ENCODE peak calls at places on chromosomes 4 and X, in seven cellular contexts. One of them, this sample, is unnamed.

GRCh38 chrX:38312436-38312835 is 14.9 kb downstream of the RPGR start:
- DNase-seq in tibial artery: no peak
- DNase-seq in transverse colon: no peak
- DNase-seq in neuronal stem cell: no peak
- DNase-seq in kidney epithelial cell: peak; percentile 25
- DNase-seq in ovary: no peak
- DNase-seq in Peyer's patch: no peak
- DNase-seq in this sample: no peak

GRCh38 chrX:131985526-131986049 is 37.5 kb upstream of the STK26 start:
- DNase-seq in kidney epithelial cell: no peak
- DNase-seq in transverse colon: no peak
- DNase-seq in neuronal stem cell: no peak
- DNase-seq in Peyer's patch: no peak
- DNase-seq in tibial artery: no peak
- DNase-seq in ovary: no peak
- DNase-seq in this sample: no peak

GRCh38 chr4:170088686-170089085 is 1.1 kb downstream of the AADAT start:
- DNase-seq in kidney epithelial cell: no peak
- DNase-seq in ovary: no peak
- DNase-seq in neuronal stem cell: no peak
- DNase-seq in tibial artery: no peak
- DNase-seq in transverse colon: no peak
- DNase-seq in Peyer's patch: no peak
- DNase-seq in this sample: no peak

GRCh38 chr4:168183717-168184571 is 91.6 kb downstream of the ANXA10 start:
- DNase-seq in tibial artery: no peak
- DNase-seq in neuronal stem cell: peak; percentile 17
- DNase-seq in ovary: no peak
- DNase-seq in transverse colon: no peak
- DNase-seq in Peyer's patch: no peak
- DNase-seq in kidney epithelial cell: no peak
- DNase-seq in this sample: no peak

GRCh38 chr4:136934601-136935000 is 597.7 kb downstream of the PCDH18 start:
- DNase-seq in neuronal stem cell: no peak
- DNase-seq in ovary: no peak
- DNase-seq in tibial artery: no peak
- DNase-seq in Peyer's patch: no peak
- DNase-seq in kidney epithelial cell: no peak
- DNase-seq in transverse colon: no peak
- DNase-seq in this sample: no peak

GRCh38 chrX:110145854-110146253 is 142.9 kb downstream of the TMEM164 start:
- DNase-seq in kidney epithelial cell: no peak
- DNase-seq in tibial artery: no peak
- DNase-seq in ovary: no peak
- DNase-seq in transverse colon: no peak
- DNase-seq in Peyer's patch: no peak
- DNase-seq in neuronal stem cell: no peak
- DNase-seq in this sample: no peak

GRCh38 chr4:125538670-125539069 is 223.9 kb downstream of the FAT4 start:
- DNase-seq in neuronal stem cell: no peak
- DNase-seq in kidney epithelial cell: no peak
- DNase-seq in ovary: no peak
- DNase-seq in transverse colon: no peak
- DNase-seq in Peyer's patch: no peak
- DNase-seq in tibial artery: no peak
- DNase-seq in this sample: no peak

GRCh38 chr4:20423420-20423819 is 171.7 kb downstream of the SLIT2 start:
- DNase-seq in tibial artery: no peak
- DNase-seq in Peyer's patch: no peak
- DNase-seq in transverse colon: no peak
- DNase-seq in ovary: no peak
- DNase-seq in neuronal stem cell: no peak
- DNase-seq in kidney epithelial cell: no peak
- DNase-seq in this sample: no peak

GRCh38 chr4:78058591-78059523 is 1.7 kb downstream of the FRAS1 start:
- DNase-seq in kidney epithelial cell: no peak
- DNase-seq in Peyer's patch: no peak
- DNase-seq in tibial artery: peak; percentile 68
- DNase-seq in transverse colon: peak; percentile 41
- DNase-seq in ovary: peak; percentile 29
- DNase-seq in neuronal stem cell: peak; percentile 65
- DNase-seq in this sample: no peak

GRCh38 chr4:88952081-88952480 is 104.9 kb downstream of the FAM13A start:
- DNase-seq in transverse colon: no peak
- DNase-seq in kidney epithelial cell: no peak
- DNase-seq in tibial artery: no peak
- DNase-seq in neuronal stem cell: no peak
- DNase-seq in ovary: no peak
- DNase-seq in Peyer's patch: no peak
- DNase-seq in this sample: no peak

GRCh38 chr4:33060873-33061542 is 2340.8 kb downstream of the PCDH7 start:
- DNase-seq in neuronal stem cell: peak; percentile 51
- DNase-seq in transverse colon: peak; percentile 24
- DNase-seq in ovary: no peak
- DNase-seq in kidney epithelial cell: peak; percentile 10
- DNase-seq in tibial artery: peak; percentile 62
- DNase-seq in Peyer's patch: no peak
- DNase-seq in this sample: peak; percentile 39

GRCh38 chr4:2570551-2571222 is 34.2 kb downstream of the FAM193A start:
- DNase-seq in transverse colon: no peak
- DNase-seq in neuronal stem cell: no peak
- DNase-seq in tibial artery: peak; percentile 42
- DNase-seq in Peyer's patch: no peak
- DNase-seq in kidney epithelial cell: no peak
- DNase-seq in ovary: no peak
- DNase-seq in this sample: no peak

GRCh38 chr4:78417603-78418002 is 134.0 kb upstream of the ANXA3 start:
- DNase-seq in ovary: no peak
- DNase-seq in kidney epithelial cell: no peak
- DNase-seq in Peyer's patch: no peak
- DNase-seq in tibial artery: no peak
- DNase-seq in transverse colon: no peak
- DNase-seq in neuronal stem cell: no peak
- DNase-seq in this sample: no peak

GRCh38 chr4:26220704-26221103 is 100.1 kb upstream of the RBPJ start:
- DNase-seq in tibial artery: no peak
- DNase-seq in transverse colon: no peak
- DNase-seq in kidney epithelial cell: no peak
- DNase-seq in neuronal stem cell: no peak
- DNase-seq in Peyer's patch: no peak
- DNase-seq in ovary: no peak
- DNase-seq in this sample: no peak

GRCh38 chr4:13524504-13525243 is 19.6 kb downstream of the NKX3-2 start:
- DNase-seq in ovary: no peak
- DNase-seq in Peyer's patch: no peak
- DNase-seq in kidney epithelial cell: no peak
- DNase-seq in tibial artery: no peak
- DNase-seq in neuronal stem cell: no peak
- DNase-seq in transverse colon: no peak
- DNase-seq in this sample: no peak

GRCh38 chr4:13523105-13523477 is 21.2 kb downstream of the NKX3-2 start:
- DNase-seq in kidney epithelial cell: no peak
- DNase-seq in tibial artery: no peak
- DNase-seq in ovary: no peak
- DNase-seq in Peyer's patch: no peak
- DNase-seq in neuronal stem cell: no peak
- DNase-seq in transverse colon: no peak
- DNase-seq in this sample: no peak

GRCh38 chr4:13523591-13524503 is 20.5 kb downstream of the NKX3-2 start:
- DNase-seq in tibial artery: no peak
- DNase-seq in kidney epithelial cell: no peak
- DNase-seq in transverse colon: no peak
- DNase-seq in neuronal stem cell: no peak
- DNase-seq in Peyer's patch: no peak
- DNase-seq in ovary: no peak
- DNase-seq in this sample: no peak

GRCh38 chr4:13521047-13521446 is 23.3 kb downstream of the NKX3-2 start:
- DNase-seq in tibial artery: no peak
- DNase-seq in neuronal stem cell: no peak
- DNase-seq in Peyer's patch: no peak
- DNase-seq in ovary: no peak
- DNase-seq in transverse colon: no peak
- DNase-seq in kidney epithelial cell: no peak
- DNase-seq in this sample: no peak

DNA sequence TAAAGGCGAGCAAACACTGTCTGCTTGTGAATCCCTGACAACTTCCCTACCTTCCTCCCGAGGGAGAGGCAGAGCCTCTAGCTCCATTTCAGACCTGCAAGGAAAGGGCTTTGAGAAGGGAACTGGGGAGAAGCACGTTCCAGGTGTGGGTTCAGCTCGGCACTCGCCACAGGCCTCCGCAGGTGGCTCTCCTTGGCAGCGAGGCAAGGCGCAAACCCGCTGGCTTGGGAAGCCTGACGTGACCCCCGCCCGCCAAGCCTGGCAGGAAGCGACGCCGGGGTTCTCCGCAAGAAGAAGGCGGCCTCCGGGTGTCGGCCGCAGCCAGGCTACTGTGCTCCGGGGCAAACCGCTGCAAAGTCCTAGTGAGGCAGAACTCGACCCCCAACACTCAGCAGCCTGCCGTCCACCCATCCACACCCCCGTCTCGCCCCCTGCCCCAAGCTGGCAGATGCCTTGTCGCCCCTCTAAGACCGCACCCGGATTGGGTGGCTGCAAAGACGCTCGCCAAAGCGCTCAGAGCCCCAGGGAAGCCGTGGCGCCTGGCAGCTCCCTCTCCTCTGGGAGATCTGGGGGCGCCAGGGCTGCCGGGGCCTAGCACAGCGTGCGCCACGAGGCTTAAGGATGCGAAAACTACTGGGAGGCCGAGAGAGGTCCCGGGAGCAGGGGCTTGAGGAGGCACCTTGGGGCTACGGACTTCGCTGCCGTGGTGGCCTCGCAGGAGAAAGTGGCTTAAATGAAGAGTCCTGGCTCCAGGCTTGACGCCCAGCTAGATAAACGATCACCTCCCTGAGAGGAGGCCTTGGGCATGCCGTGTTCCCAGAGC is 21.8 kb downstream of the NKX3-2 start:
- DNase-seq in ovary: no peak
- DNase-seq in tibial artery: no peak
- DNase-seq in Peyer's patch: no peak
- DNase-seq in neuronal stem cell: no peak
- DNase-seq in kidney epithelial cell: no peak
- DNase-seq in transverse colon: no peak
- DNase-seq in this sample: no peak
- H3K4me3 ChIP-seq in ovary: no peak overlapping the region
- H3K4me3 ChIP-seq in tibial artery: no peak overlapping the region
- H3K4me3 ChIP-seq in Peyer's patch: no peak overlapping the region
- H3K4me3 ChIP-seq in neuronal stem cell: no peak overlapping the region
- H3K4me3 ChIP-seq in kidney epithelial cell: no peak overlapping the region
- H3K4me3 ChIP-seq in transverse colon: no peak overlapping the region
- H3K4me3 ChIP-seq in this sample: peak overlapping the region; percentile 6

GRCh38 chrX:2969021-2969420 is 37.3 kb upstream of the ARSH start:
- DNase-seq in ovary: no peak
- DNase-seq in transverse colon: no peak
- DNase-seq in kidney epithelial cell: no peak
- DNase-seq in tibial artery: no peak
- DNase-seq in Peyer's patch: no peak
- DNase-seq in neuronal stem cell: no peak
- DNase-seq in this sample: no peak

GRCh38 chrX:2967998-2968909 is 38.1 kb upstream of the ARSH start:
- DNase-seq in tibial artery: no peak
- DNase-seq in neuronal stem cell: no peak
- DNase-seq in ovary: no peak
- DNase-seq in Peyer's patch: no peak
- DNase-seq in transverse colon: peak; percentile 16
- DNase-seq in kidney epithelial cell: no peak
- DNase-seq in this sample: no peak

GRCh38 chrX:2965965-2966364 is 36.8 kb upstream of the ARSD start:
- DNase-seq in transverse colon: no peak
- DNase-seq in Peyer's patch: no peak
- DNase-seq in kidney epithelial cell: no peak
- DNase-seq in ovary: no peak
- DNase-seq in neuronal stem cell: no peak
- DNase-seq in tibial artery: no peak
- DNase-seq in this sample: no peak

GRCh38 chrX:2967012-2967411 is 37.9 kb upstream of the ARSD start:
- DNase-seq in kidney epithelial cell: no peak
- DNase-seq in tibial artery: no peak
- DNase-seq in transverse colon: no peak
- DNase-seq in Peyer's patch: no peak
- DNase-seq in neuronal stem cell: no peak
- DNase-seq in ovary: no peak
- DNase-seq in this sample: no peak

GRCh38 chrX:2967584-2967983 is 38.4 kb upstream of the ARSD start:
- DNase-seq in transverse colon: no peak
- DNase-seq in neuronal stem cell: no peak
- DNase-seq in Peyer's patch: no peak
- DNase-seq in kidney epithelial cell: no peak
- DNase-seq in tibial artery: no peak
- DNase-seq in ovary: no peak
- DNase-seq in this sample: no peak
- H3K4me3 ChIP-seq in transverse colon: no peak overlapping the region
- H3K4me3 ChIP-seq in neuronal stem cell: peak overlapping the region; percentile 28
- H3K4me3 ChIP-seq in Peyer's patch: no peak overlapping the region
- H3K4me3 ChIP-seq in kidney epithelial cell: no peak overlapping the region
- H3K4me3 ChIP-seq in tibial artery: peak overlapping the region; percentile 20
- H3K4me3 ChIP-seq in ovary: no peak overlapping the region
- H3K4me3 ChIP-seq in this sample: no peak overlapping the region

GRCh38 chr4:185532795-185533324 is 2.4 kb downstream of the PDLIM3 start:
- DNase-seq in Peyer's patch: no peak
- DNase-seq in tibial artery: no peak
- DNase-seq in transverse colon: no peak
- DNase-seq in ovary: no peak
- DNase-seq in neuronal stem cell: no peak
- DNase-seq in kidney epithelial cell: no peak
- DNase-seq in this sample: no peak

GRCh38 chr4:185534534-185534849 is 815 bp downstream of the PDLIM3 start:
- DNase-seq in neuronal stem cell: no peak
- DNase-seq in Peyer's patch: no peak
- DNase-seq in ovary: no peak
- DNase-seq in kidney epithelial cell: no peak
- DNase-seq in transverse colon: no peak
- DNase-seq in tibial artery: no peak
- DNase-seq in this sample: peak; percentile 13

GRCh38 chr4:185534850-185535761 is at the start of gene PDLIM3:
- DNase-seq in kidney epithelial cell: no peak
- DNase-seq in tibial artery: peak; percentile 91
- DNase-seq in neuronal stem cell: peak; percentile 65
- DNase-seq in ovary: peak; percentile 88
- DNase-seq in transverse colon: peak; percentile 58
- DNase-seq in Peyer's patch: no peak
- DNase-seq in this sample: peak; percentile 16

GRCh38 chr4:185529413-185529812 is 5.9 kb downstream of the PDLIM3 start:
- DNase-seq in tibial artery: no peak
- DNase-seq in transverse colon: no peak
- DNase-seq in ovary: no peak
- DNase-seq in neuronal stem cell: no peak
- DNase-seq in Peyer's patch: no peak
- DNase-seq in kidney epithelial cell: no peak
- DNase-seq in this sample: no peak

GRCh38 chr4:185532327-185532726 is 3.0 kb downstream of the PDLIM3 start:
- DNase-seq in ovary: no peak
- DNase-seq in tibial artery: peak; percentile 84
- DNase-seq in Peyer's patch: no peak
- DNase-seq in transverse colon: no peak
- DNase-seq in kidney epithelial cell: no peak
- DNase-seq in neuronal stem cell: no peak
- DNase-seq in this sample: no peak
- H3K4me3 ChIP-seq in ovary: peak overlapping the region; percentile 12
- H3K4me3 ChIP-seq in tibial artery: peak overlapping the region; percentile 98
- H3K4me3 ChIP-seq in Peyer's patch: no peak overlapping the region
- H3K4me3 ChIP-seq in transverse colon: peak overlapping the region; percentile 71
- H3K4me3 ChIP-seq in kidney epithelial cell: no peak overlapping the region
- H3K4me3 ChIP-seq in neuronal stem cell: no peak overlapping the region
- H3K4me3 ChIP-seq in this sample: no peak overlapping the region

GRCh38 chr4:16055454-16055853 is 28.4 kb downstream of the PROM1 start:
- DNase-seq in kidney epithelial cell: no peak
- DNase-seq in ovary: no peak
- DNase-seq in transverse colon: no peak
- DNase-seq in neuronal stem cell: no peak
- DNase-seq in Peyer's patch: no peak
- DNase-seq in tibial artery: no peak
- DNase-seq in this sample: no peak
- H3K4me3 ChIP-seq in kidney epithelial cell: no peak overlapping the region
- H3K4me3 ChIP-seq in ovary: no peak overlapping the region
- H3K4me3 ChIP-seq in transverse colon: no peak overlapping the region
- H3K4me3 ChIP-seq in neuronal stem cell: no peak overlapping the region
- H3K4me3 ChIP-seq in Peyer's patch: no peak overlapping the region
- H3K4me3 ChIP-seq in tibial artery: no peak overlapping the region
- H3K4me3 ChIP-seq in this sample: no peak overlapping the region